ENCODE peak calls at places on chromosomes 6 and 20, in five cellular contexts. B is AG09309, V is MCF 10A, O is GM13976, T is BE2C. M is an unnamed sample.

GRCh38 chr6:72425003-72425681 is 196.7 kb upstream of the KCNQ5 start:
- DNase-seq in B (peak; percentile 83), V (no peak), O (no peak), T (no peak), M (no peak)

GRCh38 chr6:106608080-106608668 is 21.1 kb downstream of the RTN4IP1 start:
- DNase-seq in B (peak; percentile 43), V (peak; percentile 80), O (peak; percentile 51), T (peak; percentile 43), M (no peak)

GRCh38 chr6:131545317-131545716 is 27.7 kb upstream of the ARG1 start:
- DNase-seq in B (no peak), V (no peak), O (no peak), T (no peak), M (no peak)

GRCh38 chr6:31815025-31815838 is at the start of the genes HSPA1A and HSPA1L:
- DNase-seq in B (peak; percentile 83), V (peak; percentile 99), O (peak; percentile 88), T (peak; percentile 96), M (peak; percentile 86)

GRCh38 chr6:113651120-113651519 is 206.0 kb upstream of the MARCKS start:
- DNase-seq in B (no peak), V (no peak), O (no peak), T (no peak), M (no peak)

GRCh38 chr6:31940256-31940664 is 5.6 kb upstream of the CFB start:
- DNase-seq in B (no peak), V (no peak), O (no peak), T (no peak), M (no peak)

GRCh38 chr6:126721581-126722145 is 381.7 kb downstream of the CENPW start:
- DNase-seq in B (peak; percentile 73), V (peak; percentile 31), O (no peak), T (no peak), M (no peak)

GRCh38 chr6:125511809-125512341 is 210.1 kb upstream of the HDDC2 start:
- DNase-seq in B (no peak), V (peak; percentile 16), O (no peak), T (peak; percentile 37), M (no peak)

GRCh38 chr6:96450082-96450759 is 71.4 kb upstream of the UFL1 start:
- DNase-seq in B (no peak), V (no peak), O (no peak), T (no peak), M (no peak)

GRCh38 chr20:2314759-2315439 is 19.1 kb downstream of the TGM3 start:
- DNase-seq in B (peak; percentile 75), V (peak; percentile 95), O (no peak), T (peak; percentile 44), M (no peak)

GRCh38 chr6:145707397-145707796 is 27.9 kb downstream of the EPM2A start:
- DNase-seq in B (no peak), V (no peak), O (no peak), T (no peak), M (no peak)

GRCh38 chr6:154656660-154657059 is 76.6 kb upstream of the SCAF8 start:
- DNase-seq in B (no peak), V (no peak), O (no peak), T (no peak), M (no peak)

GRCh38 chr6:34237722-34238506 is 1.2 kb downstream of the HMGA1 start:
- DNase-seq in B (no peak), V (peak; percentile 45), O (peak; percentile 69), T (peak; percentile 87), M (peak; percentile 66)

GRCh38 chr20:49276201-49276894 is 1.5 kb downstream of the ZNFX1 start:
- DNase-seq in B (no peak), V (peak; percentile 75), O (peak; percentile 69), T (no peak), M (no peak)

DNA sequence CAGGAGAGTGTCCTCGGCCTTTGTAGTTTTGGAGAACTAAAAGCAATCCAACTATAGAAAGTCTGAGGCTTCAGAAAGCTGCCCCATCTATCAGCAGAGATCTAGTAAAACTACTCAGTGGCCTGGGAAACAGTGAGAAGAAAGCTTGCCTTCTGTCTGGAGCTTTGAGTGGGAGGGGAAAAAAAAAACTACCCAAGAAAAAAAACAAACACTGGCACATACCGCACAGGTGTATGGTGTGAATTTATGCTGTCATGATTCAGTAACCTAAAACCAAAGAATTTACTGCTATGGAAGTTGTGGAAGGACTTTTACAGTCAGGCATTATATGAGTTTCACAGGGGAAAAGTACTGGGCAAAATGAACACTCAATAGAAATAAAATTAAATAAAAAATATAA is 280.5 kb downstream of the ADGRB3 start:
- DNase-seq in B (no peak), V (no peak), O (no peak), T (no peak), M (no peak)
- TF ChIP-seq CTCF in B (no peak), V (no peak), O (no peak), T (no peak), M (no peak)

GRCh38 chr20:41889125-41889870 is 271.1 kb upstream of the CHD6 start:
- DNase-seq in B (no peak), V (no peak), O (no peak), T (peak; percentile 49), M (no peak)
- TF ChIP-seq CTCF in B (no peak), V (peak; percentile 4), O (no peak), T (peak; percentile 56), M (no peak)

GRCh38 chr6:129500958-129501381 is 209.0 kb downstream of the ARHGAP18 start:
- DNase-seq in B (no peak), V (peak; percentile 57), O (no peak), T (no peak), M (no peak)
- TF ChIP-seq CTCF in B (no peak), V (peak; percentile 21), O (peak; percentile 28), T (peak; percentile 58), M (peak; percentile 27)

DNA sequence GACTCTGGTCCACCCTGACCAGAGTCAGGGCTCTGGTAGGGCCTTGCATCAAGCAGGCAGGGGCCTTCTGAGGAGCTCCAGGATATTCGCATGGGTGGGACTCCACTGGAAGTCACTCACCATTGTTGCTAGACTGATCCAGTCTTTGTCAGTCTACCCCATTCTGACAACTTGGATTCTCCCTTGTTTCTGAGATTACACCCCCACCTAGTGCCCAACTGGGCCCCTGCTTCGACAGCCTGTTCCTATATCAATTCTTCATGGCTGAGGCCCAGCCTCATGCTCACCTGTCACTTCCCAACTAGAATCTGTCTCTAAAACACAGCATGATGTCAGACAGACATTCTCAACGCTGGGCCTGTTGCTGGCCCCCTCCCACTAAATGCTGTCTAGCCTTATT is 5.2 kb downstream of the SLC35D3 start:
- DNase-seq in B (no peak), V (peak; percentile 32), O (peak; percentile 61), T (peak; percentile 23), M (no peak)
- TF ChIP-seq CTCF in B (peak; percentile 43), V (no peak), O (peak; percentile 35), T (peak; percentile 52), M (no peak)

GRCh38 chr20:57246008-57246407 is 20.4 kb downstream of the BMP7 start:
- DNase-seq in B (no peak), V (no peak), O (no peak), T (no peak), M (no peak)

GRCh38 chr20:57243480-57244220 is 22.8 kb downstream of the BMP7 start:
- DNase-seq in B (no peak), V (peak; percentile 14), O (no peak), T (no peak), M (no peak)

GRCh38 chr20:57244221-57244585 is 22.2 kb downstream of the BMP7 start:
- DNase-seq in B (no peak), V (no peak), O (no peak), T (no peak), M (no peak)

GRCh38 chr20:57242414-57242813 is 24.0 kb downstream of the BMP7 start:
- DNase-seq in B (no peak), V (no peak), O (no peak), T (no peak), M (no peak)

DNA sequence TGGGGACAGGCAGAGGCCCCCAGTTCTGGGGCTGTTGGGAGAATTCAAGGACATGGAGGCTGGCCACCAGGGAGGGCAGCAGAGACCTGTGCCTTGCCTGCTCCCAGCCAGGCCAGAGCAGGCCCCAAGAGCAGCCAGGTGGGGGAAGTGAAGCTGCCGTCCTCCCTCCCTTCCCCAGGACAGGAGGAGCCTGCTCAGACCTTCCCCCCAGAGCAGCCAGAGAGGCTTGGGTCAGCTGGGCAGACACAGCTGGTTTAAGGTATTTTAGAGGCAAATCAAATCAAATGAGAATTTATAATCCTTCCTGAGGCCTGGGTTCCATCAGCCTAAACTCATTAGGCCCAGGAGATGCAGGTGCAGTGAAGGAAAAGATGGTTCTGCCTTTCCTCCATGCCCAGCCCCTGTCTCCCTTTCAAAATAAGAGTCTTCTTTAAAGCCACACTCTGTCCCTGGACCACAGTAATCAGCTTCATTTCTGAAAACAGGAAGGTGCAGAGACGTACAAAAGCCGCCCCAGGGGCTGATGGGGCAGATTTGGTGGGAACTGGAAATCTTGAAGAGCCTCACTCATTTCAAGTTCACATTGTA is 21.7 kb downstream of the BMP7 start:
- DNase-seq in B (no peak), V (no peak), O (no peak), T (peak; percentile 78), M (no peak)
- TF ChIP-seq CTCF in B (no peak), V (no peak), O (no peak), T (peak; percentile 34), M (peak; percentile 9)

GRCh38 chr20:41245086-41245707 is 72.3 kb downstream of the ZHX3 start:
- DNase-seq in B (no peak), V (peak; percentile 31), O (no peak), T (no peak), M (no peak)
- TF ChIP-seq CTCF in B (no peak), V (no peak), O (no peak), T (no peak), M (no peak)

DNA sequence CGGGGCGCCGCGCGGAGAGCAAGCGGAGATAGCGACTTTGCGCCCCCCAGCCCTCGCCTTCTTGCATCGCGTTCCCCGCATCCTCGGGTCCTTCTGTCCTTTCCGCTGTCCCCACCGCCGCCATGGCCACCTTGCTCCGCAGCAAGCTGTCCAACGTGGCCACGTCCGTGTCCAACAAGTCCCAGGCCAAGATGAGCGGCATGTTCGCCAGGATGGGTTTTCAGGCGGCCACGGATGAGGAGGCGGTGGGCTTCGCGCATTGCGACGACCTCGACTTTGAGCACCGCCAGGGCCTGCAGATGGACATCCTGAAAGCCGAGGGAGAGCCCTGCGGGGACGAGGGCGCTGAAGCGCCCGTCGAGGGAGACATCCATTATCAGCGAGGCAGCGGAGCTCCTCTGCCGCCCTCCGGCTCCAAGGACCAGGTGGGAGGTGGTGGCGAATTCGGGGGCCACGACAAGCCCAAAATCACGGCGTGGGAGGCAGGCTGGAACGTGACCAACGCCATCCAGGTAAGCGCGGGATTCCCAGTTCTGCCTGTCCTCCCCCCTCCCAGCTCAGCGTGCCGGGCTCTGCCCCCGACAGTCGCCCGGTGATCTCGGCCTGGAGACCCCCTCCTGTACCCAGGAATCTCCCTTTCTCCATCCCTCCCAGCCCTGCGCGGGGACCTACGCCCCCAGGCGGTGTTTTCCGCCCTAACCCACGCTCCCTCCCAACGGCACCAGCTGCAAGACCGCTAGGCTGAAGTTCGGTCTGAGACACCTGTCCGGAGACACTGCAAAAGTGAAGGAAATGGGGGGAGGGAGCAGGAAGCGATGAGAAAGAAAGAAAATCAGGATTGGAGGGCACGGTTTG is 544 bp downstream of the SLC32A1 start:
- DNase-seq in B (no peak), V (no peak), O (peak; percentile 51), T (no peak), M (peak; percentile 41)
- TF ChIP-seq CTCF in B (no peak), V (no peak), O (no peak), T (no peak), M (no peak)

GRCh38 chr20:50663095-50663821 is 28.1 kb downstream of the RIPOR3 start:
- DNase-seq in B (no peak), V (peak; percentile 84), O (no peak), T (no peak), M (no peak)
- TF ChIP-seq CTCF in B (no peak), V (peak; percentile 60), O (no peak), T (peak; percentile 47), M (no peak)

GRCh38 chr20:37941332-37941731 is 38.4 kb downstream of the VSTM2L start:
- DNase-seq in B (no peak), V (no peak), O (peak; percentile 41), T (no peak), M (no peak)
- TF ChIP-seq CTCF in B (peak; percentile 3), V (no peak), O (peak; percentile 7), T (peak; percentile 49), M (no peak)